ENCODE peak calls at places on chromosomes 16 and 17, in six cellular contexts. Z is A549, S is K562, V is WTC11, H is H1, M is HepG2. E is an unnamed sample.

GRCh38 chr17:38352245-38353083 is 820 bp downstream of the SOCS7 start:
- DNase-seq in Z (no peak), S (peak), V (peak), H (no peak), M (no peak), E (peak)

GRCh38 chr17:66337268-66337667 is 34.9 kb downstream of the PRKCA start:
- DNase-seq in Z (no peak), S (no peak), V (no peak), H (no peak), M (no peak), E (no peak)

GRCh38 chr16:76780556-76780955 is 410.4 kb upstream of the MON1B start:
- DNase-seq in Z (no peak), S (no peak), V (no peak), H (no peak), M (no peak), E (no peak)

GRCh38 chr17:16121915-16122314 is 93.4 kb downstream of the NCOR1 start:
- DNase-seq in Z (no peak), S (no peak), V (no peak), H (no peak), M (no peak), E (no peak)

GRCh38 chr16:16146380-16147315 is 76.6 kb downstream of the ABCC6 start:
- DNase-seq in Z (no peak), S (no peak), V (no peak), H (no peak), M (no peak), E (no peak)

GRCh38 chr17:79790805-79791353 is 6.0 kb downstream of the CBX8 start:
- DNase-seq in Z (no peak), S (no peak), V (no peak), H (no peak), M (no peak), E (no peak)

GRCh38 chr17:68491864-68492263 is 20.4 kb upstream of the PRKAR1A start:
- DNase-seq in Z (no peak), S (no peak), V (no peak), H (no peak), M (no peak), E (no peak)

GRCh38 chr17:8223356-8224063 is 13.1 kb upstream of the AURKB start:
- DNase-seq in Z (peak), S (peak), V (peak), H (no peak), M (peak), E (no peak)

GRCh38 chr17:33667052-33667509 is 374.0 kb upstream of the ASIC2 start:
- DNase-seq in Z (peak), S (peak), V (no peak), H (no peak), M (no peak), E (no peak)

GRCh38 chr17:45316271-45317112 is at the start of gene MAP3K14:
- DNase-seq in Z (peak), S (no peak), V (peak), H (no peak), M (peak), E (peak)

GRCh38 chr16:14321542-14321941 is 250.4 kb downstream of the MRTFB start:
- DNase-seq in Z (peak), S (peak), V (no peak), H (no peak), M (no peak), E (no peak)

GRCh38 chr17:79948918-79949645 is 86.6 kb downstream of the TBC1D16 start:
- DNase-seq in Z (no peak), S (no peak), V (no peak), H (no peak), M (no peak), E (no peak)

GRCh38 chr17:1267471-1267947 is 2.7 kb upstream of the BHLHA9 start:
- DNase-seq in Z (peak), S (no peak), V (no peak), H (no peak), M (no peak), E (no peak)

GRCh38 chr16:72848759-72849664 is 198.9 kb downstream of the ZFHX3 start:
- DNase-seq in Z (peak), S (peak), V (no peak), H (no peak), M (no peak), E (peak)

GRCh38 chr17:27586203-27586701 is 44.7 kb upstream of the LGALS9 start:
- DNase-seq in Z (peak), S (no peak), V (no peak), H (no peak), M (no peak), E (no peak)

GRCh38 chr17:17360087-17360730 is 57.0 kb downstream of the NT5M start:
- DNase-seq in Z (no peak), S (no peak), V (no peak), H (no peak), M (no peak), E (no peak)

GRCh38 chr16:54934536-54935410 is 4.1 kb downstream of the IRX5 start:
- DNase-seq in Z (no peak), S (no peak), V (peak), H (no peak), M (no peak), E (peak)

GRCh38 chr17:50938821-50939541 is 72.8 kb upstream of the TOB1 start:
- DNase-seq in Z (no peak), S (no peak), V (no peak), H (no peak), M (no peak), E (no peak)

GRCh38 chr16:46690281-46691178 is 1.1 kb downstream of the ORC6 start:
- DNase-seq in Z (no peak), S (no peak), V (no peak), H (no peak), M (peak), E (peak)

GRCh38 chr16:70638814-70639792 is 7.3 kb upstream of the IL34 start:
- DNase-seq in Z (no peak), S (no peak), V (no peak), H (no peak), M (peak), E (no peak)

GRCh38 chr16:11666108-11667055 is 1.9 kb upstream of the SNN start:
- DNase-seq in Z (no peak), S (no peak), V (no peak), H (no peak), M (no peak), E (no peak)

GRCh38 chr16:55189975-55190636 is 133.9 kb upstream of the IRX6 start:
- DNase-seq in Z (no peak), S (no peak), V (peak), H (peak), M (no peak), E (no peak)

GRCh38 chr16:59478806-59479205 is 744.7 kb upstream of the GOT2 start:
- DNase-seq in Z (no peak), S (no peak), V (no peak), H (no peak), M (no peak), E (peak)

GRCh38 chr17:43581581-43581980 is 35.4 kb upstream of the ETV4 start:
- DNase-seq in Z (no peak), S (no peak), V (no peak), H (no peak), M (peak), E (no peak)

GRCh38 chr17:17075037-17075755 is 32.9 kb downstream of the MPRIP start:
- DNase-seq in Z (no peak), S (no peak), V (no peak), H (no peak), M (no peak), E (peak)

GRCh38 chr16:17476414-17477259 is 5.9 kb upstream of the XYLT1 start:
- DNase-seq in Z (peak), S (no peak), V (peak), H (peak), M (peak), E (peak)

GRCh38 chr16:65044861-65045260 is 77.0 kb downstream of the CDH11 start:
- DNase-seq in Z (no peak), S (no peak), V (no peak), H (no peak), M (no peak), E (no peak)

GRCh38 chr17:7833011-7833794 is 814 bp upstream of the KDM6B start:
- DNase-seq in Z (no peak), S (no peak), V (no peak), H (no peak), M (no peak), E (no peak)

GRCh38 chr16:54027126-54027922 is 259.3 kb downstream of the IRX3 start:
- DNase-seq in Z (peak), S (no peak), V (no peak), H (no peak), M (no peak), E (peak)

GRCh38 chr16:10485698-10486382 is 94.6 kb downstream of the EMP2 start:
- DNase-seq in Z (no peak), S (no peak), V (no peak), H (no peak), M (no peak), E (no peak)

GRCh38 chr16:35752773-35753558 is 2293.6 kb downstream of the TP53TG3F start:
- DNase-seq in Z (no peak), S (no peak), V (no peak), H (no peak), M (no peak), E (no peak)

GRCh38 chr16:1645914-1646525 is 32.1 kb upstream of the JPT2 start:
- DNase-seq in Z (peak), S (peak), V (no peak), H (no peak), M (peak), E (no peak)

GRCh38 chr17:64565563-64565962 is 58.8 kb downstream of the CEP95 start:
- DNase-seq in Z (peak), S (no peak), V (no peak), H (no peak), M (no peak), E (no peak)

GRCh38 chr16:60485877-60486489 is 1550.3 kb downstream of the CDH8 start:
- DNase-seq in Z (no peak), S (no peak), V (no peak), H (no peak), M (no peak), E (no peak)

GRCh38 chr16:60491258-60491657 is 1545.0 kb downstream of the CDH8 start:
- DNase-seq in Z (no peak), S (no peak), V (no peak), H (no peak), M (no peak), E (no peak)
- TF ChIP-seq JUN in Z (no peak), S (no peak), V (no peak), H (no peak), M (no peak), E (no peak)

GRCh38 chr17:57406131-57406980 is 150.0 kb downstream of the MSI2 start:
- DNase-seq in Z (no peak), S (no peak), V (no peak), H (no peak), M (peak), E (no peak)
- TF ChIP-seq JUN in Z (no peak), S (no peak), V (no peak), H (no peak), M (no peak), E (no peak)

GRCh38 chr17:75565066-75565465 is 22.5 kb upstream of the MYO15B start:
- DNase-seq in Z (peak), S (no peak), V (no peak), H (no peak), M (no peak), E (no peak)

GRCh38 chr17:75561927-75562603 is 25.5 kb upstream of the MYO15B start:
- DNase-seq in Z (peak), S (no peak), V (no peak), H (no peak), M (no peak), E (no peak)

GRCh38 chr17:75565618-75566017 is 22.0 kb upstream of the MYO15B start:
- DNase-seq in Z (no peak), S (no peak), V (no peak), H (no peak), M (no peak), E (no peak)

GRCh38 chr17:75564195-75564594 is 23.4 kb upstream of the MYO15B start:
- DNase-seq in Z (no peak), S (no peak), V (no peak), H (no peak), M (no peak), E (no peak)

GRCh38 chr17:75563063-75563758 is 24.4 kb upstream of the MYO15B start:
- DNase-seq in Z (no peak), S (no peak), V (no peak), H (no peak), M (no peak), E (no peak)
- TF ChIP-seq JUN in Z (no peak), S (no peak), V (no peak), H (no peak), M (no peak), E (no peak)

DNA sequence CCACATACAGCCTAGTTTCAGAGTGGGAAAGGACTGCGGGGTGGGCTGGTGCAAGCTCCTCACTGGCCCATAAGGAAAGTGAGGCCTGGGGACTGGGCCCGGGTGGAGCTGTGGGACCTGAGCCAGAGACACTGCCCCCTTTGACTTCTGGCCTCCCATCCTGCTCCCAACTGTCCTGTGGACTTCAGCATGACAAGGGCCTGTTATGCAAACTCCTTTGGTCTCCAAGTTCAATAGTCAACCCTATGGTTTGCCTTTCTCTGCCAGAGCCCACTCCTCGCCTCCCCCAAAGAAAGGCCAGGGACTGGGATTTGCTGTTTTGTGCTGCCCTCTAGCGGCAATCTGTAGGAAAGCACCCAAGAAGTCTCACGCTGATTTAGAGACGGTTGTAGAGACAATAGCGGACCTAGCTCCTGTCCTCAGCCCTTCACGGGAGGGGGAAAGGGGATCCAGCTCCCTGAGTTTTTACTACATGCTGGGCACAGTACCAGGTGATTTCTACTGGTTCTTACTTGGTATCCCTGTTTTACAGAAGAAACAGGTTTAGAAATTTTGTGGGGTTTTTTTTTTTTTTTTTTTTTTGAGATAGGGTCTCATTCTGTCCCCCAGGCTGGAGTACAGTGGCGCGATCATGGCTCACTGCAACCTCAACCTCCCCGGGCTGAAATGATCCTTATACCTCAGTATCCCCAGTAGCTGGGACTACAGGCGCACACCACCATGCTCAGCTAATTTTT is 1.2 kb upstream of the TLCD3B start:
- DNase-seq in Z (peak), S (peak), V (peak), H (peak), M (peak), E (peak)
- TF ChIP-seq JUN in Z (no peak), S (no peak), V (no peak), H (no peak), M (no peak), E (no peak)

DNA sequence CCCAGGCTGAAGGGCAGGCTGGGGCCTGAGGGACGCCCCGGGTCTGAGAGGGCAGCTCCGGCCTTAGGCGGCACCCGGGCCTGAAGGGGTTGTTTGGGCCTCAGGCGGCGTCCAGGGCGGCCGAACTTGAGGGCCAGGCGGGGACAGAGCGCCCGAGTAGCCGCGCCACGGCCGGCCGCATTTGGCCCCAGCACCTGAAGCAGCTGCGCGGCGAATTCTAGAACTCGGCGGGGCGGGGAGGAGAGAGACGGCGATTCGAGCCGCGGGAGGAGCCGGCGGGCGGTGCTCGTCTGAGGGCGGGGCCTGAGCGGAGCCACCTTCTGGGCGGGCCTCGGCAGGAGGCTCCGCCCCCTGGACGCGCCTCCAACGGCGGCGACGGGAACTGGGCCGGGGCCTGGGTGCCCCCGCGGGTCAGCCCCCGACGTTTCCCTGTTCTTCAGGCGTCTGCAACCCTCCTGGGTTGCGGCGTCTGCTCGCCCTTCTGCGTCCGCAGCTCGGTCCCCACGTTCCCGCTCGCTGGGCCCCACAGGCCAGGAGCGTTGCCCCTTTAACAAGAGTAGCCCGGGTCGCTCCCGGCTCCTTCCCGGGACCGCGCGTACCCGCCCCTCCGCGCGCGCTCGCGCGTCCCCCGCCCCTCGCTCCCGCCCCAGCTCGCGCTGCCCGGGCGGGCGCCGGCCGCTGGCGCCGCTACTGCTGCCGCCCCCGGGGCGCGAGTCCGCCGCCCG is at the start of the genes INCA1 and KIF1C:
- DNase-seq in Z (peak), S (peak), V (peak), H (peak), M (peak), E (peak)
- TF ChIP-seq JUN in Z (peak), S (no peak), V (no peak), H (no peak), M (no peak), E (no peak)

GRCh38 chr16:49639739-49640388 is 216.0 kb downstream of the ZNF423 start:
- DNase-seq in Z (no peak), S (no peak), V (peak), H (peak), M (peak), E (peak)
- TF ChIP-seq JUN in Z (no peak), S (no peak), V (no peak), H (no peak), M (no peak), E (no peak)

GRCh38 chr17:77049440-77049839 is 91.3 kb upstream of the SEC14L1 start:
- DNase-seq in Z (no peak), S (no peak), V (no peak), H (no peak), M (no peak), E (no peak)

GRCh38 chr17:77042688-77043330 is 98.0 kb upstream of the SEC14L1 start:
- DNase-seq in Z (no peak), S (no peak), V (no peak), H (no peak), M (no peak), E (no peak)

GRCh38 chr17:77045441-77046041 is 95.2 kb upstream of the SEC14L1 start:
- DNase-seq in Z (peak), S (no peak), V (no peak), H (no peak), M (no peak), E (no peak)
- TF ChIP-seq JUN in Z (no peak), S (no peak), V (no peak), H (no peak), M (no peak), E (no peak)

GRCh38 chr17:30336369-30337171 is 2.7 kb upstream of the TMIGD1 start:
- DNase-seq in Z (peak), S (peak), V (peak), H (peak), M (peak), E (peak)
- TF ChIP-seq JUN in Z (no peak), S (no peak), V (no peak), H (no peak), M (no peak), E (no peak)

GRCh38 chr17:46733837-46734516 is 84.5 kb downstream of the WNT3 start:
- DNase-seq in Z (no peak), S (no peak), V (no peak), H (no peak), M (no peak), E (no peak)
- TF ChIP-seq JUN in Z (no peak), S (no peak), V (no peak), H (no peak), M (no peak), E (no peak)

DNA sequence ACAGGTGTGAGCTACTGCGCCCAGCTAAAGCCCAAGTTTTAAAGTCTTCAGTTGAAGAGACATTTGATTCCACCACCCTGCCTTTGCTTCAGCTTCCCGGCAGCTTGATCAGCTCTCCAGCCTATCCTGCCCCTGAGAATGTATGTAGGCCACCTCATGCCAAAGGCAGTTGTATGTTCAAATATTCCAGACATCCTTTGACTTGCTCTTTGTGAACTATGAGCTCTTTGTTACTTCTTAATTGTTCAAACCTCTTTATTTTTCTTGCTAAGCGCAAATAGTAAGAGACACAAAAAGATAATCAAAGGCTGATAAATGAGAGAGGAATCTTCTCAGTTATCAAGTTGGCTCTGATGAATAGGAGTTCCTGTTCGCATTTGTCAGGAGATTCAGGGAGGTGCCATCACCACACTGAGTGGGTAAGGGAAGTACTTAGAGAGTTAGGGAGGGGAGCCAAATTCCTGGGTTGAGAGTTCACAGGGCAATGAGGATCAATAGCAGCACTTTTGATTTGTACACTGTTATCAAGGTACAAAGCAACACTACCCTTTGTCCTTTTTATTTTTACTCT is 32.0 kb upstream of the SUPT4H1 start:
- DNase-seq in Z (no peak), S (no peak), V (no peak), H (no peak), M (peak), E (no peak)
- TF ChIP-seq JUN in Z (no peak), S (no peak), V (no peak), H (no peak), M (no peak), E (no peak)